ENCODE peak calls at places on chromosomes 4 and X, in six cellular contexts. K is upper lobe of right lung; A is heart left ventricle; C is CD4-positive, CD25-positive, alpha-beta regulatory T cell; M is lower lobe of right lung; P is lung. L is an unnamed sample.

GRCh38 chrX:97167333-97167732 is 283.6 kb downstream of the RPA4 start:
- DNase-seq in K (no peak), C (no peak), A (no peak), M (no peak), P (no peak), L (no peak)

GRCh38 chrX:67536564-67536963 is 7.3 kb upstream of the AR start:
- DNase-seq in C (no peak), M (no peak), K (no peak), P (no peak), A (no peak), L (no peak)

GRCh38 chr4:147418206-147418605 is 62.7 kb upstream of the EDNRA start:
- DNase-seq in C (no peak), P (no peak), K (no peak), A (no peak), M (no peak), L (no peak)

GRCh38 chr4:68874507-68874906 is 58.7 kb downstream of the UGT2B10 start:
- DNase-seq in A (no peak), P (no peak), K (no peak), C (no peak), M (no peak), L (no peak)

GRCh38 chr4:77881460-77882295 is 19.0 kb downstream of the MRPL1 start:
- DNase-seq in A (no peak), K (no peak), M (no peak), P (no peak), C (no peak), L (no peak)

GRCh38 chr4:4344915-4345527 is 41.9 kb upstream of the NSG1 start:
- DNase-seq in P (no peak), C (no peak), A (no peak), M (no peak), K (no peak), L (no peak)

GRCh38 chr4:88006956-88007303 is 505 bp upstream of the PKD2 start:
- DNase-seq in A (no peak), M (no peak), C (no peak), P (no peak), K (no peak), L (no peak)

GRCh38 chr4:186020793-186021407 is 48.1 kb upstream of the TLR3 start:
- DNase-seq in A (no peak), P (no peak), K (no peak), M (no peak), C (no peak), L (no peak)

GRCh38 chr4:8647626-8648025 is 55.1 kb downstream of the CPZ start:
- DNase-seq in K (no peak), A (peak; percentile 14), C (no peak), P (no peak), M (no peak), L (no peak)

GRCh38 chr4:83269256-83269655 is 15.3 kb downstream of the COQ2 start:
- DNase-seq in A (no peak), M (no peak), C (no peak), P (no peak), K (no peak), L (no peak)

GRCh38 chrX:53288173-53288572 is 6.8 kb upstream of the IQSEC2 start:
- DNase-seq in A (peak; percentile 58), P (no peak), M (peak; percentile 53), C (no peak), K (no peak), L (no peak)

GRCh38 chrX:15645266-15645665 is 19.3 kb downstream of the CLTRN start:
- DNase-seq in M (no peak), A (no peak), P (no peak), K (no peak), C (no peak), L (no peak)

GRCh38 chr4:27381806-27382205 is 521.2 kb downstream of the STIM2 start:
- DNase-seq in C (no peak), A (no peak), P (no peak), M (no peak), K (no peak), L (no peak)

GRCh38 chrX:121000589-121000988 is 15.0 kb upstream of the CT47A1 start:
- DNase-seq in C (no peak), P (no peak), M (no peak), K (no peak), A (no peak), L (no peak)

GRCh38 chr4:148376151-148376550 is 66.1 kb downstream of the NR3C2 start:
- DNase-seq in M (no peak), K (no peak), P (peak; percentile 57), C (peak; percentile 69), A (peak; percentile 37), L (peak; percentile 54)

GRCh38 chr4:139316733-139317132 is 14.5 kb upstream of the NDUFC1 start:
- DNase-seq in P (no peak), K (no peak), M (no peak), A (no peak), C (no peak), L (no peak)

GRCh38 chr4:119550857-119551532 is 77.6 kb downstream of the PDE5A start:
- DNase-seq in P (no peak), K (no peak), A (no peak), C (no peak), M (no peak), L (no peak)

GRCh38 chrX:107738768-107739167 is 36.8 kb downstream of the TSC22D3 start:
- DNase-seq in K (no peak), A (no peak), C (no peak), M (no peak), P (no peak), L (no peak)

GRCh38 chr4:67291639-67292038 is 253.7 kb downstream of the CENPC start:
- DNase-seq in C (no peak), P (no peak), A (no peak), K (no peak), M (no peak), L (no peak)

GRCh38 chr4:85793256-85793655 is 318.3 kb downstream of the ARHGAP24 start:
- DNase-seq in P (no peak), M (no peak), C (no peak), K (no peak), A (no peak), L (no peak)

GRCh38 chrX:108261541-108262218 is 170.1 kb downstream of the ATG4A start:
- DNase-seq in C (no peak), A (no peak), P (no peak), M (no peak), K (no peak), L (no peak)

GRCh38 chr4:7844247-7844991 is 95.2 kb downstream of the AFAP1 start:
- DNase-seq in A (peak; percentile 76), C (peak; percentile 60), M (peak; percentile 83), K (peak; percentile 86), P (peak; percentile 78), L (peak; percentile 77)

GRCh38 chr4:165364452-165365080 is 14.2 kb upstream of the CPE start:
- DNase-seq in K (no peak), M (no peak), P (no peak), A (no peak), C (no peak), L (no peak)

GRCh38 chr4:73917081-73917501 is 47.9 kb downstream of the CXCL1 start:
- DNase-seq in A (no peak), M (no peak), C (no peak), K (no peak), P (no peak), L (no peak)

GRCh38 chr4:176906693-176907092 is 114.0 kb upstream of the VEGFC start:
- DNase-seq in M (no peak), A (no peak), P (no peak), K (no peak), C (no peak), L (no peak)

DNA sequence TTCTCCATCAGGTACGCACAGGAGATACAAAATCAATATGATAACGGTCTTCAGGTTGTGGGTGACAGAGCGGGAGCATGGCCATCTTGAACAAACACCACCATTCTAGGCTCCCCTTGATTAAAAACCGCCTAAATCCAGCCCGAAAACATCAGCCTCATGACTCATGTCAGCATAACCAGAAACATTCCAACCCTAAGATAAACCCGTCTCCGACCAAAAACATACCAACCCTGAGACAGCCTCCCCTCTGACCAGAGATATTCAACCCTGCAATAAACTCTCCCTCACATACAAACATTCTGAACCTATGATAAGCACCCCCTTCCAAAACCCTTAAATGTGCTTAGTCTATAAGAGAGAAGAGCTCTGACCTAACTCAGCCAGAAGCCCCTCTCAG is 157.9 kb downstream of the DHRSX start:
- DNase-seq in K (no peak), A (no peak), M (no peak), C (no peak), P (no peak), L (no peak)
- H3K9me3 ChIP-seq in K (no peaks in the 10 kb centered on the region), A (peaks cover 5% of the 10 kb centered on the region), M (no peaks in the 10 kb centered on the region), C (no peaks in the 10 kb centered on the region), P (no peaks in the 10 kb centered on the region), L (no peaks in the 10 kb centered on the region)

GRCh38 chr4:2043396-2044118 is 15.6 kb upstream of the NAT8L start:
- DNase-seq in C (no peak), A (no peak), K (peak; percentile 60), M (no peak), P (no peak), L (peak; percentile 34)

GRCh38 chr4:2041234-2042130 is 17.6 kb upstream of the NAT8L start:
- DNase-seq in C (peak; percentile 75), P (peak; percentile 81), M (peak; percentile 91), A (peak; percentile 81), K (peak; percentile 92), L (peak; percentile 75)

GRCh38 chr4:2044119-2044485 is 15.0 kb upstream of the NAT8L start:
- DNase-seq in A (no peak), K (no peak), C (no peak), P (no peak), M (no peak), L (no peak)

GRCh38 chr4:2042207-2042946 is 16.8 kb upstream of the NAT8L start:
- DNase-seq in C (peak; percentile 28), A (no peak), M (peak; percentile 50), K (peak; percentile 69), P (no peak), L (no peak)

DNA sequence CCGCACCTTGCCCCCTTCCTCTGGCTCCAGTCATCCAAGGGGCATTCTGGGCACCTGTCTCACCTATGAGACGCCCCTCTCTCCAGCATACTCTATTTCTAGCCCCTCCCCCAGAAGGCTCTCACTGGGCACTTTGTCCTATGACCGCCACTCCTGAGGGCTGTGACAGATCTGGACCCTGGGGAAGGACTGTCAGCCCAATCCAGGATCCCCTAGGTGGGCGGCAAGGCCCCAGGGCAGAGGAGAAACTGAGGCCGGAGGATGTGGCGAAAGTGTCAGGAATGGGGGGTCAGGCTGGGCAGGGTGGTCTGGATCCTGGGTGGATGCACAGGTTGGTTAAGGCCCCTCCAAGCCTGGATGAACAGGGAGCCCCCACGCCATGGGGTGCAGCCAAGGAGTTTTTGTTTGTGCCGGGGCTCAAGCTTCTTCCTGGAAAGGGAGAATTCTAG is 16.2 kb upstream of the NAT8L start:
- DNase-seq in A (no peak), P (no peak), K (peak; percentile 48), C (no peak), M (no peak), L (no peak)
- H3K27me3 ChIP-seq in A (peaks cover 38% of the 10 kb centered on the region), P (peaks cover 28% of the 10 kb centered on the region), K (peaks cover 60% of the 10 kb centered on the region), C (peaks cover 3% of the 10 kb centered on the region), M (peaks cover 61% of the 10 kb centered on the region), L (no peaks in the 10 kb centered on the region)

GRCh38 chr4:28709821-28710330 is 1849.2 kb downstream of the STIM2 start:
- DNase-seq in C (no peak), P (no peak), K (no peak), A (no peak), M (no peak), L (no peak)
- H3K9me3 ChIP-seq in C (no peaks in the 10 kb centered on the region), P (no peaks in the 10 kb centered on the region), K (no peaks in the 10 kb centered on the region), A (peaks cover 4% of the 10 kb centered on the region), M (no peaks in the 10 kb centered on the region), L (no peaks in the 10 kb centered on the region)

DNA sequence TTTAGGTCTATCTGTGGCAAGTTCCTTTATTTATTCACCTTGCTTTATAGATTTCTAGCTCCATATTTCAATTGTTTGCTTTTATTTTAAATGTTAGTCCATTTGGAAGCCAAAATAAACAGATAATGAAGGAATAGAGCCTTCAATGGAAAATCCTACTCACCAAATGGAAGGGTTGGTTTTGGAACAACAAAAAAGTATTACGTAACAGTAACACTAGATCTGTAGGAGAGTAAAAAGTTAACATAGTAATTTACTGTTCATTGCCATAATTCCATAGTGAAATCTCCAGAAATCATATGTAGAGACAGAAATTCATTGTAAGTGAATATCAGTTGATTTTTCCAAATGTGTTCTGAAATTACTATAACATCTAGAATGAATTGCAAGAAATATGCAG is 34.6 kb downstream of the NWD2 start:
- DNase-seq in K (no peak), A (no peak), C (no peak), P (no peak), M (no peak), L (no peak)
- H3K27me3 ChIP-seq in K (no peaks in the 10 kb centered on the region), A (no peaks in the 10 kb centered on the region), C (no peaks in the 10 kb centered on the region), P (no peaks in the 10 kb centered on the region), M (no peaks in the 10 kb centered on the region), L (no peaks in the 10 kb centered on the region)

L was measured in pancreas.